ENCODE peak calls at places on chromosomes 16 and 17, in six cellular contexts. One of them, this sample, is unnamed.

GRCh38 chr17:28717578-28718316 is at the start of gene RAB34:
- DNase-seq in fibroblast of lung: peak
- DNase-seq in upper lobe of right lung: peak
- DNase-seq in sigmoid colon: peak
- DNase-seq in stomach: peak
- DNase-seq in testis: peak
- DNase-seq in this sample: peak

GRCh38 chr17:19017804-19018599 is 13.4 kb upstream of the FAM83G start:
- DNase-seq in fibroblast of lung: no peak
- DNase-seq in upper lobe of right lung: peak
- DNase-seq in sigmoid colon: no peak
- DNase-seq in stomach: no peak
- DNase-seq in testis: no peak
- DNase-seq in this sample: peak

GRCh38 chr17:70365098-70365583 is 195.8 kb downstream of the KCNJ2 start:
- DNase-seq in fibroblast of lung: peak
- DNase-seq in upper lobe of right lung: no peak
- DNase-seq in sigmoid colon: no peak
- DNase-seq in stomach: no peak
- DNase-seq in testis: no peak
- DNase-seq in this sample: no peak

GRCh38 chr16:47142469-47143328 is 1.0 kb downstream of the NETO2 start:
- DNase-seq in fibroblast of lung: peak
- DNase-seq in upper lobe of right lung: peak
- DNase-seq in sigmoid colon: no peak
- DNase-seq in stomach: peak
- DNase-seq in testis: peak
- DNase-seq in this sample: peak

GRCh38 chr17:954431-955164 is 25.0 kb downstream of the NXN start:
- DNase-seq in fibroblast of lung: peak
- DNase-seq in upper lobe of right lung: no peak
- DNase-seq in sigmoid colon: no peak
- DNase-seq in stomach: no peak
- DNase-seq in testis: no peak
- DNase-seq in this sample: peak

GRCh38 chr16:3188925-3189825 is 1.2 kb downstream of the OR1F1 start:
- DNase-seq in fibroblast of lung: peak
- DNase-seq in upper lobe of right lung: no peak
- DNase-seq in sigmoid colon: no peak
- DNase-seq in stomach: no peak
- DNase-seq in testis: no peak
- DNase-seq in this sample: no peak

GRCh38 chr17:21452377-21453143 is 76.4 kb downstream of the KCNJ12 start:
- DNase-seq in fibroblast of lung: peak
- DNase-seq in upper lobe of right lung: peak
- DNase-seq in sigmoid colon: peak
- DNase-seq in stomach: peak
- DNase-seq in testis: peak
- DNase-seq in this sample: peak

GRCh38 chr16:72198021-72198420 is 26.1 kb upstream of the PMFBP1 start:
- DNase-seq in fibroblast of lung: peak
- DNase-seq in upper lobe of right lung: no peak
- DNase-seq in sigmoid colon: peak
- DNase-seq in stomach: no peak
- DNase-seq in testis: peak
- DNase-seq in this sample: no peak

GRCh38 chr17:70098030-70098429 is 23.0 kb downstream of the KCNJ16 start:
- DNase-seq in fibroblast of lung: no peak
- DNase-seq in upper lobe of right lung: no peak
- DNase-seq in sigmoid colon: no peak
- DNase-seq in stomach: no peak
- DNase-seq in testis: no peak
- DNase-seq in this sample: no peak

GRCh38 chr17:41284043-41284442 is 8.5 kb downstream of the KRTAP9-7 start:
- DNase-seq in fibroblast of lung: no peak
- DNase-seq in upper lobe of right lung: no peak
- DNase-seq in sigmoid colon: no peak
- DNase-seq in stomach: no peak
- DNase-seq in testis: no peak
- DNase-seq in this sample: no peak

GRCh38 chr16:66274335-66275110 is 92.0 kb upstream of the CDH5 start:
- DNase-seq in fibroblast of lung: peak
- DNase-seq in upper lobe of right lung: no peak
- DNase-seq in sigmoid colon: peak
- DNase-seq in stomach: no peak
- DNase-seq in testis: no peak
- DNase-seq in this sample: no peak

GRCh38 chr16:86524029-86524428 is 13.7 kb downstream of the FOXF1 start:
- DNase-seq in fibroblast of lung: no peak
- DNase-seq in upper lobe of right lung: peak
- DNase-seq in sigmoid colon: peak
- DNase-seq in stomach: no peak
- DNase-seq in testis: no peak
- DNase-seq in this sample: no peak

GRCh38 chr17:28524476-28525415 is 18.6 kb downstream of the FOXN1 start:
- DNase-seq in fibroblast of lung: peak
- DNase-seq in upper lobe of right lung: peak
- DNase-seq in sigmoid colon: no peak
- DNase-seq in stomach: peak
- DNase-seq in testis: no peak
- DNase-seq in this sample: peak

GRCh38 chr16:79533292-79533691 is 67.2 kb downstream of the MAF start:
- DNase-seq in fibroblast of lung: no peak
- DNase-seq in upper lobe of right lung: no peak
- DNase-seq in sigmoid colon: no peak
- DNase-seq in stomach: no peak
- DNase-seq in testis: no peak
- DNase-seq in this sample: no peak

GRCh38 chr17:67365762-67366192 is 600 bp downstream of the PSMD12 start:
- DNase-seq in fibroblast of lung: peak
- DNase-seq in upper lobe of right lung: no peak
- DNase-seq in sigmoid colon: no peak
- DNase-seq in stomach: no peak
- DNase-seq in testis: no peak
- DNase-seq in this sample: no peak

GRCh38 chr16:49472598-49472997 is 99.0 kb downstream of the C16orf78 start:
- DNase-seq in fibroblast of lung: no peak
- DNase-seq in upper lobe of right lung: peak
- DNase-seq in sigmoid colon: peak
- DNase-seq in stomach: peak
- DNase-seq in testis: peak
- DNase-seq in this sample: peak

GRCh38 chr17:48618366-48618896 is 3.3 kb upstream of the HOXB8 start:
- DNase-seq in fibroblast of lung: peak
- DNase-seq in upper lobe of right lung: peak
- DNase-seq in sigmoid colon: peak
- DNase-seq in stomach: peak
- DNase-seq in testis: peak
- DNase-seq in this sample: peak

GRCh38 chr16:89841275-89841674 is 13.0 kb downstream of the SPIRE2 start:
- DNase-seq in fibroblast of lung: no peak
- DNase-seq in upper lobe of right lung: no peak
- DNase-seq in sigmoid colon: no peak
- DNase-seq in stomach: no peak
- DNase-seq in testis: no peak
- DNase-seq in this sample: no peak

GRCh38 chr16:50960517-50961202 is 190.4 kb downstream of the SALL1 start:
- DNase-seq in fibroblast of lung: no peak
- DNase-seq in upper lobe of right lung: no peak
- DNase-seq in sigmoid colon: no peak
- DNase-seq in stomach: peak
- DNase-seq in testis: no peak
- DNase-seq in this sample: no peak

GRCh38 chr17:82489117-82489516 is 30.4 kb upstream of the FOXK2 start:
- DNase-seq in fibroblast of lung: peak
- DNase-seq in upper lobe of right lung: no peak
- DNase-seq in sigmoid colon: peak
- DNase-seq in stomach: no peak
- DNase-seq in testis: no peak
- DNase-seq in this sample: no peak

GRCh38 chr16:27572711-27573110 is 22.8 kb downstream of the KATNIP start:
- DNase-seq in fibroblast of lung: peak
- DNase-seq in upper lobe of right lung: no peak
- DNase-seq in sigmoid colon: peak
- DNase-seq in stomach: no peak
- DNase-seq in testis: peak
- DNase-seq in this sample: no peak

GRCh38 chr17:72446118-72446517 is 325.3 kb downstream of the SOX9 start:
- DNase-seq in fibroblast of lung: no peak
- DNase-seq in upper lobe of right lung: no peak
- DNase-seq in sigmoid colon: no peak
- DNase-seq in stomach: no peak
- DNase-seq in testis: no peak
- DNase-seq in this sample: no peak

GRCh38 chr17:72445055-72445991 is 324.5 kb downstream of the SOX9 start:
- DNase-seq in fibroblast of lung: no peak
- DNase-seq in upper lobe of right lung: peak
- DNase-seq in sigmoid colon: no peak
- DNase-seq in stomach: peak
- DNase-seq in testis: no peak
- DNase-seq in this sample: no peak

GRCh38 chr17:72446525-72447250 is 325.9 kb downstream of the SOX9 start:
- DNase-seq in fibroblast of lung: peak
- DNase-seq in upper lobe of right lung: no peak
- DNase-seq in sigmoid colon: no peak
- DNase-seq in stomach: no peak
- DNase-seq in testis: no peak
- DNase-seq in this sample: no peak

GRCh38 chr17:72447251-72447640 is 326.4 kb downstream of the SOX9 start:
- DNase-seq in fibroblast of lung: no peak
- DNase-seq in upper lobe of right lung: no peak
- DNase-seq in sigmoid colon: no peak
- DNase-seq in stomach: no peak
- DNase-seq in testis: no peak
- DNase-seq in this sample: no peak

DNA sequence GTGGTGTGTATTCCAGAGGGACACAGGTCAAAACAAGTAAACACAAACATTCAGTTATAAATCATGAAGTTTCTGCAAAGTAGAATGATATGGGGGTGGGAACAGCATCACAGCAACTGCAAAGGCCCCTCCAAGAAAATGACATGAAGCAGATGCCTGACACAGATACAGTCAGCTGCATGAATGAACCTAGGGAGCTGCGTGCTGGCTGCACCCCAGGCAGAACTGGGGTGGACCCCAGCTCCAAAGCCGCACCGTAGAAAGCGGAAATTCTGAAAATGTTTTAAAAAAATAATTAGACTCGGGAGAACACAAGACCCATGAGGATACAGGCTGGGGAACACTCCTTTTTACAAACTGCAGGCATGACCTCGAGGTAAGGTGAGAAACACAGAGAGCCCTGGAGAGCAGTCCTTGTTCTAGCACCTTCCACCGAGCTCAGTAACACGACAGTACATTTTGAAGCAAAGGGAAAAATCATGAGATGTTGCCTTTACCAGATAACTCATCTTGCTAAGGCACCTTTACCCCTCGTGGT is 323.8 kb downstream of the SOX9 start:
- DNase-seq in fibroblast of lung: no peak
- DNase-seq in upper lobe of right lung: no peak
- DNase-seq in sigmoid colon: no peak
- DNase-seq in stomach: no peak
- DNase-seq in testis: no peak
- DNase-seq in this sample: no peak
- H3K27ac ChIP-seq in fibroblast of lung: no peak
- H3K27ac ChIP-seq in upper lobe of right lung: no peak
- H3K27ac ChIP-seq in sigmoid colon: no peak
- H3K27ac ChIP-seq in stomach: peak
- H3K27ac ChIP-seq in testis: no peak
- H3K27ac ChIP-seq in this sample: no peak

GRCh38 chr17:50943575-50943933 is 77.4 kb upstream of the TOB1 start:
- DNase-seq in fibroblast of lung: no peak
- DNase-seq in upper lobe of right lung: peak
- DNase-seq in sigmoid colon: peak
- DNase-seq in stomach: peak
- DNase-seq in testis: peak
- DNase-seq in this sample: no peak
- H3K4me3 ChIP-seq in fibroblast of lung: no peak
- H3K4me3 ChIP-seq in upper lobe of right lung: no peak
- H3K4me3 ChIP-seq in sigmoid colon: peak
- H3K4me3 ChIP-seq in stomach: peak
- H3K4me3 ChIP-seq in testis: no peak
- H3K4me3 ChIP-seq in this sample: peak

GRCh38 chr17:57458718-57459285 is 202.5 kb downstream of the MSI2 start:
- DNase-seq in fibroblast of lung: no peak
- DNase-seq in upper lobe of right lung: no peak
- DNase-seq in sigmoid colon: no peak
- DNase-seq in stomach: no peak
- DNase-seq in testis: no peak
- DNase-seq in this sample: no peak

GRCh38 chr17:57461082-57461481 is 204.8 kb downstream of the MSI2 start:
- DNase-seq in fibroblast of lung: no peak
- DNase-seq in upper lobe of right lung: no peak
- DNase-seq in sigmoid colon: no peak
- DNase-seq in stomach: no peak
- DNase-seq in testis: no peak
- DNase-seq in this sample: no peak

GRCh38 chr17:57457188-57457587 is 200.9 kb downstream of the MSI2 start:
- DNase-seq in fibroblast of lung: no peak
- DNase-seq in upper lobe of right lung: no peak
- DNase-seq in sigmoid colon: no peak
- DNase-seq in stomach: no peak
- DNase-seq in testis: no peak
- DNase-seq in this sample: no peak

GRCh38 chr17:57462007-57462579 is 205.8 kb downstream of the MSI2 start:
- DNase-seq in fibroblast of lung: no peak
- DNase-seq in upper lobe of right lung: no peak
- DNase-seq in sigmoid colon: no peak
- DNase-seq in stomach: no peak
- DNase-seq in testis: no peak
- DNase-seq in this sample: no peak

GRCh38 chr17:57459286-57459915 is 203.1 kb downstream of the MSI2 start:
- DNase-seq in fibroblast of lung: peak
- DNase-seq in upper lobe of right lung: no peak
- DNase-seq in sigmoid colon: no peak
- DNase-seq in stomach: no peak
- DNase-seq in testis: no peak
- DNase-seq in this sample: no peak
- TF ChIP-seq CTCF in fibroblast of lung: no peak
- TF ChIP-seq CTCF in upper lobe of right lung: no peak
- TF ChIP-seq CTCF in sigmoid colon: no peak
- TF ChIP-seq CTCF in stomach: no peak
- TF ChIP-seq CTCF in testis: no peak
- TF ChIP-seq CTCF in this sample: no peak

DNA sequence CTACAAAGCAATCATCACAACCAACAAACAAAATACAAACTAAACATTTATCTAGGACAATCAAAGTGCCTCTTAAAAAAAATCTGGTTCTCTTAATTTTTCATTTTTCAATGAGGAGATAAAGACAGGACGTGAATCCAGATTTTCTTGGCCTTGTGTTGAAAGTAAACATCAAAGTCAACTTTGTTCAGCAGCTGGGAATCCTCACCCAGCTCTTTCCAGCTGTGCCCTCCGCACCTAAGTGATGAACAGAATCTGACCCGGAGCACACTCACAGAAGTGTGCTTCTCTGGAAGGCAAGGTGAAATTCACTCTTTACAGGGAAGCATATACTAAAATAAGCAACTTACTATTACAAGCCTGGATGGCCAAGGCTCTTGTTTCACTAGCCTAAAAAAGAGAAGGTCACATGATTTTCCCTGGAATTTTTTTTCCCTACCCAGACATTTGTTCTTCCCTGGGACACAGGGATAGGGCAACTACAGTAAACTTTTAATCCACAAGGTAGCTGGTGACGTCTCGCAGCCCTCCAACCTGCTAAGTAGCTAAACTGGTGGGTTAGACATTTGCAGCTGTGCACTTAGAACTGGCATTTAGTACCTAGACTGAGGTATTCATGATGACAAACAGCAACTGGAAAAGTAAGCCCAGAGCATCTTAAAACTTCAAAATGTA is 3.2 kb downstream of the WIPI1 start:
- DNase-seq in fibroblast of lung: no peak
- DNase-seq in upper lobe of right lung: no peak
- DNase-seq in sigmoid colon: no peak
- DNase-seq in stomach: no peak
- DNase-seq in testis: no peak
- DNase-seq in this sample: no peak
- H3K27ac ChIP-seq in fibroblast of lung: peak
- H3K27ac ChIP-seq in upper lobe of right lung: no peak
- H3K27ac ChIP-seq in sigmoid colon: peak
- H3K27ac ChIP-seq in stomach: no peak
- H3K27ac ChIP-seq in testis: peak
- H3K27ac ChIP-seq in this sample: no peak

This sample was measured in lower lobe of right lung.